ENCODE peak calls at places on chromosomes 13 and 19, in ten cellular contexts. K is trophoblast cell; B is endothelial cell of umbilical vein; X is adrenal gland; F is naive thymus-derived CD4-positive, alpha-beta T cell; Z is HAP-1; P is upper lobe of right lung; R is thoracic aorta; I is psoas muscle; Q is Peyer's patch. J is an unnamed sample. For H3K9me3, H3K36me3 and H3K27me3, the result is how much of the 10 kb centered on the place peaks cover.

GRCh38 chr13:70162141-70162540 is 53.9 kb upstream of the KLHL1 start:
- DNase-seq in K (no peak), B (no peak), X (no peak), F (no peak), Z (no peak), P (no peak), R (no peak), I (no peak), Q (no peak), J (no peak)

GRCh38 chr13:110650436-110650835 is 35.1 kb downstream of the NAXD start:
- DNase-seq in K (no peak), B (no peak), X (no peak), F (no peak), Z (no peak), P (no peak), R (no peak), I (peak), Q (no peak), J (no peak)

GRCh38 chr13:40376867-40377266 is 289.6 kb downstream of the FOXO1 start:
- DNase-seq in K (no peak), B (peak), X (no peak), F (no peak), Z (no peak), P (no peak), R (no peak), I (no peak), Q (no peak), J (no peak)

GRCh38 chr19:16637535-16637934 is 9.5 kb upstream of the MED26 start:
- DNase-seq in K (peak), B (no peak), X (no peak), F (no peak), Z (no peak), P (no peak), R (no peak), I (no peak), Q (no peak), J (no peak)

GRCh38 chr13:67117010-67117550 is 113.1 kb downstream of the PCDH9 start:
- DNase-seq in K (no peak), B (no peak), X (no peak), F (no peak), Z (no peak), P (no peak), R (no peak), I (no peak), Q (no peak), J (no peak)

GRCh38 chr13:72218966-72219365 is 352.0 kb upstream of the DACH1 start:
- DNase-seq in K (no peak), B (no peak), X (no peak), F (no peak), Z (no peak), P (no peak), R (no peak), I (no peak), Q (no peak), J (no peak)

GRCh38 chr13:48954086-48954485 is 21.6 kb upstream of the FNDC3A start:
- DNase-seq in K (no peak), B (no peak), X (no peak), F (no peak), Z (peak), P (no peak), R (no peak), I (no peak), Q (no peak), J (no peak)

GRCh38 chr13:113152894-113153809 is 5.3 kb upstream of the PROZ start:
- DNase-seq in K (no peak), B (no peak), X (peak), F (peak), Z (peak), P (peak), R (no peak), I (peak), Q (peak), J (peak)

GRCh38 chr19:33110201-33110910 is 21.6 kb upstream of the WDR88 start:
- DNase-seq in K (peak), B (peak), X (no peak), F (no peak), Z (no peak), P (no peak), R (no peak), I (no peak), Q (no peak), J (no peak)

GRCh38 chr13:29922281-29922821 is 71.9 kb upstream of the UBL3 start:
- DNase-seq in K (no peak), B (no peak), X (no peak), F (no peak), Z (no peak), P (no peak), R (no peak), I (no peak), Q (no peak), J (no peak)

GRCh38 chr19:9806781-9807180 is 12.1 kb downstream of the FBXL12 start:
- DNase-seq in K (no peak), B (no peak), X (no peak), F (no peak), Z (no peak), P (no peak), R (no peak), I (no peak), Q (no peak), J (no peak)

DNA sequence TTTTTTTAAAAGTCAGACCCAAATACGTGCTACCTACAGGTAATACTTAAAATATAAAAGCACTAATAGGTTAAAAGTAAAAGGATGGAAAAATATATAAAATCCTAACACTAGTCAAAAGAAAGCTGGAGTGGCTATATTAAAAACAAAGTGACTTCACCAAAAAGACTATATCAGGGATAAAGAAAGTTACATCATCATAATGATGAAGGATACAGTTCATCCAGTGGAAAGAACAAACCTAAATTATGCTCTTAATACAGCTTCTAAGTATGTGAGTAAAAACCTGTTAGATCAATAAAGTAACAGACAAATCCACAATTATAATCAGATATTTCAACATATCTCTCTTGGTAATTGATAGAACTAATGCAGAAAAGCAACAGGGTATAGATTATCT is 1.1 kb upstream of the ZNF780B start:
- DNase-seq in K (no peak), B (no peak), X (no peak), F (no peak), Z (no peak), P (no peak), R (no peak), I (no peak), Q (no peak), J (no peak)
- H3K9me3 ChIP-seq in K (under half), B (under half), X (under half), F (under half), Z (under half), P (under half), R (under half), I (under half), Q (under half), J (under half)

GRCh38 chr19:325937-326565 is 18.5 kb downstream of the MIER2 start:
- DNase-seq in K (no peak), B (no peak), X (no peak), F (no peak), Z (no peak), P (peak), R (no peak), I (no peak), Q (peak), J (no peak)
- H3K36me3 ChIP-seq in K (half or more), B (under half), X (under half), F (half or more), Z (half or more), P (half or more), R (half or more), I (under half), Q (half or more), J (half or more)

DNA sequence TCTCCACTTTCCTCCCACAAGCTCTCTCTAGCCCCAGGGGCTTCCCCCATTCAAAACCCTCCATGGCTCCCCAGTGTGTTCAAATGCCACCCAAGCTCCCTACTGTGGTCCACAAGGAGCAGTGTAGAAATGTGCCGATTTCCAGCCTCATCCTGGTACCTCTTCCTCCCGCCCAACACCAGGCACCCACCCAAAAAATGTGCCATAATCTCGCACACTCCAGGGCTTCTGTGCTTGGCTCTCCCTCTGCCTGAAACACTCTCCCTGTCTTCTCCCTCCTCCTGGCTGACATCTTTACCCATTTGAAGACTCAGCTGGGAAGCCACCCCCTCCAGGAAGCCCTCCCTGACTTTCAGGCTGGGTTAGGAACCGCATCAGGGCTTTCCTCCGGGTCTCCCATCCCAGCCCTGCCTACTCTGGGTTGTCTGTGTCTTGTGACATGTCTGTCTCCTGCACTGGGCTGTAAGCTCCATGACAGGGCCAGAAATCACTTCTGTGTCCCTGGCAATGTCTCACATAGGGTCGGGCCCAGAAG is 16.6 kb upstream of the MEIS3 start:
- DNase-seq in K (no peak), B (no peak), X (no peak), F (no peak), Z (no peak), P (no peak), R (no peak), I (no peak), Q (no peak), J (peak)
- H3K27me3 ChIP-seq in K (under half), B (under half), X (under half), F (under half), Z (under half), P (half or more), R (under half), I (under half), Q (under half), J (half or more)

DNA sequence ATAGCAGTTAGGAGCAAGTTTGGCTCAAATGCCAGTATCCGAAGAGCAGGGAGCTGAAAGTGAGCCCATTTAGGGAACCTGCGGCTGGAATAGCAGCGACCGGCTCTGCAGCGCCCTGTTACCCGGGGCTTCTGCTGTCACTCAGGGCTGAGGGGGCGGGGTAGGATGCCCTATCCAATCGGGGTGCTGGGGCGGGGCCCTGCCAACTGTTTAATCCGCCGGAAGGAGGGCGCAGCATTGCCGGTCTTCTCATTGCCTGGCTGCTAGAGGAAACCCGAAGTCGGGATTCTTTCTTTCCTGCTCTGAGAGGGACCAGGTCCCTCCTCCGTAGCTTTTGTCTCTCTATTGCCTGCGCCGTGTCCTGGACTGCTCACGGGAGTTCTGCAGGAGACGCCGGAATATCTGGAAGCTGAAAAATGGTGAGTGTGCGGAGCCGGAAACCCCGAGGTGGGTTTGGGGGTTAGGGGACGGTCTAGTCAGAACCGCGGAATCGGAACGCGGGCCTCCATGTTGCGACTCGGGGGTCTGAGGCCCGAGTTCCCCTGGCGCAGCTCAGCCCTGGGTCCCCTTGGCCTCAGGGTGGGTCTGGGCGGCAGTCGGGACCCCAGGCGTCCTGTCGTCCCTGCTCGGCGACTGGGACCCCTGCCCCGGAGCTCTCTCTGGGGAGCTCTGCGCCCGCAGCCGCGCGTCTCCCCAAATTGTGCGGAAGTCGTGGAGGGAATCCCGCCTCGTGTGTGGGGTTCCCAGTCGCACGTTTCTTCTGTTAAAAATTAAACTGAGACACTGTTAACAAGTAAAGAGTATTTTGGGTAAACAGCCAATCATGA is 22.8 kb downstream of the ZNF763 start:
- DNase-seq in K (peak), B (peak), X (peak), F (peak), Z (peak), P (peak), R (peak), I (peak), Q (peak), J (peak)
- H3K9me3 ChIP-seq in K (under half), B (under half), X (under half), F (under half), Z (under half), P (under half), R (under half), I (under half), Q (under half), J (under half)

GRCh38 chr19:47754206-47755064 is 9.1 kb downstream of the NOP53 start:
- DNase-seq in K (no peak), B (no peak), X (no peak), F (no peak), Z (no peak), P (no peak), R (no peak), I (no peak), Q (no peak), J (no peak)
- H3K36me3 ChIP-seq in K (half or more), B (half or more), X (under half), F (half or more), Z (half or more), P (half or more), R (half or more), I (under half), Q (half or more), J (half or more)

DNA sequence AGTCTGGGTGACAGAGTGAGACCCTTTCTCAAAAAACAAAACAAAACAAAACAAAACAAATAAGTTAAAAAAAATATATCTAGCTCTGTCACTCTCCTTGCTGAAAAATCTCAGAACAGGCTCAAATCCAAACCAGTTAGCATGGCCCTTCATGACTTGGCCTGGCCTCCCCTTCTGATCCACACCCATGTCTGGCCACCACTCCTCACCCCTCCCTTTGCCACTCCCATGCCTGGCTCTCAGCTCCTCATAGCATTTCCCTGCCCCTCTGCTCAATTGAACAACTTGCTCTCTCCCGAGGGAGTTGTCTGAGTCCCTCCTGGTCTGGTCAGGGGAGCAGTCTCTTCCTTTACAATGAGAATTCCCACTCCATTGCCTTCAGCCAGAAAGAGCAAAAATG is 4.0 kb upstream of the GSX1 start:
- DNase-seq in K (no peak), B (no peak), X (no peak), F (no peak), Z (no peak), P (no peak), R (no peak), I (no peak), Q (no peak), J (no peak)
- H3K27me3 ChIP-seq in K (under half), B (under half), X (half or more), F (under half), Z (under half), P (half or more), R (under half), I (under half), Q (under half), J (half or more)

GRCh38 chr19:57053401-57053800 is 66.4 kb upstream of the USP29 start:
- DNase-seq in K (no peak), B (no peak), X (no peak), F (no peak), Z (no peak), P (no peak), R (no peak), I (no peak), Q (no peak), J (no peak)
- H3K9me3 ChIP-seq in K (under half), B (under half), X (under half), F (half or more), Z (under half), P (under half), R (under half), I (under half), Q (under half), J (under half)

GRCh38 chr19:19306191-19306590 is 14.1 kb downstream of the SUGP1 start:
- DNase-seq in K (no peak), B (no peak), X (no peak), F (no peak), Z (no peak), P (no peak), R (no peak), I (no peak), Q (no peak), J (no peak)

GRCh38 chr19:19305066-19305465 is 15.2 kb downstream of the SUGP1 start:
- DNase-seq in K (no peak), B (no peak), X (no peak), F (no peak), Z (no peak), P (no peak), R (no peak), I (no peak), Q (no peak), J (no peak)

GRCh38 chr19:19305696-19306095 is 14.6 kb downstream of the SUGP1 start:
- DNase-seq in K (no peak), B (no peak), X (no peak), F (no peak), Z (no peak), P (no peak), R (no peak), I (no peak), Q (no peak), J (no peak)

GRCh38 chr19:19304186-19304975 is 15.9 kb downstream of the SUGP1 start:
- DNase-seq in K (no peak), B (no peak), X (peak), F (no peak), Z (no peak), P (no peak), R (no peak), I (no peak), Q (no peak), J (no peak)

DNA sequence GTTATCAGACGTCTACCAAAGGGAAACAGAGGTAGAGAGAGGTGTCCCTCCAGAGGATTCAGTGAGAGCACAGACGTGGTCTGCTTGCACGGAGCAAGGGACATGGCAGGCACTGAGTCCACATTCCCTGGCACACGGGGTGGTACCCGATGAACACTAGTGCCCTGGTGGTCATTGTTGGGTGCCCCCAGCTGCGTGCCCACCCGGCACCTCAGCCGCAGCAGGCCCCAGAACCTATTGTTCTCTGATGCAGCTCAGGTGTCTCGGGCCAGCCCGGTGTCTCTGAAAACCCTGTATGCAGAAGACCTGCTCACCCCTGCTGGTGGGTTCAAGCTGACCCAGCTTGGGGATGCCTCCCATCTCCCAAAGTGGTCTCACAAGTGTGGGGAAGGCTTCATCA is 11.9 kb downstream of the SUGP1 start:
- DNase-seq in K (no peak), B (no peak), X (no peak), F (no peak), Z (no peak), P (no peak), R (no peak), I (no peak), Q (no peak), J (no peak)
- H3K36me3 ChIP-seq in K (half or more), B (half or more), X (under half), F (half or more), Z (half or more), P (half or more), R (under half), I (under half), Q (half or more), J (half or more)

GRCh38 chr19:30455881-30456280 is 83.7 kb downstream of the ZNF536 start:
- DNase-seq in K (no peak), B (no peak), X (no peak), F (no peak), Z (no peak), P (no peak), R (no peak), I (no peak), Q (no peak), J (no peak)
- H3K27me3 ChIP-seq in K (under half), B (under half), X (under half), F (under half), Z (under half), P (under half), R (under half), I (under half), Q (under half), J (under half)

GRCh38 chr19:37867831-37868230 is 38.6 kb downstream of the WDR87 start:
- DNase-seq in K (peak), B (no peak), X (no peak), F (no peak), Z (no peak), P (no peak), R (no peak), I (no peak), Q (no peak), J (no peak)

GRCh38 chr19:37874784-37875183 is 31.6 kb downstream of the WDR87 start:
- DNase-seq in K (no peak), B (no peak), X (no peak), F (no peak), Z (no peak), P (no peak), R (no peak), I (no peak), Q (no peak), J (no peak)

GRCh38 chr19:37872383-37872782 is 34.0 kb downstream of the WDR87 start:
- DNase-seq in K (no peak), B (no peak), X (no peak), F (no peak), Z (no peak), P (no peak), R (no peak), I (no peak), Q (no peak), J (no peak)

DNA sequence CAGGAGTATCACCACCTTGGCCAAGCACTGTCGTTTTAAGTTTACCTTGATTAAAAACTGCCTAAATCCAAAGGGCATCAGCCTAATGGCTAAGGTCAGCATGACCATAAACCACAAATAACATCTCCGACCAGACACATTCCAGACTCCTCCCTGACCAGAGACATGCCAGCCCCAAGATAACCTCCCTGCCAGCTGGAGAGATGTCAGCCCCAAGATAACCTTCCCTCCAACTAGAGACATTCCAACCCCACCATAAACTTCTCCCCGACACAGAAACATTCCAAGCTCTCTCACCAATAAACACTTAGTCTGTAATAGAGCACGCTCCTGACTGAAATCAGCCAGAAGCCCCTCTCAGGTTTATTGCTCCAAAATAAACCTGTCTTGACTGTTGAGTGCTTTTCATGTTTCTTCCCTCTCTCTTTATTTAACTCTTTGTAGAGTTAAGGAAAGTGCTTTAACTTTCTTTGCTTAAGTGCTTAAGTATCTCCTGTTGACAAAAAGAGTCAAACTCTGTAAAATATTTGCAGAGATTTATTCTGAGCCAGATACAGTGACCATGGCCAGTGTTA is 36.5 kb downstream of the WDR87 start:
- DNase-seq in K (peak), B (no peak), X (no peak), F (no peak), Z (no peak), P (no peak), R (no peak), I (no peak), Q (no peak), J (no peak)
- H3K9me3 ChIP-seq in K (under half), B (under half), X (under half), F (under half), Z (under half), P (under half), R (under half), I (under half), Q (under half), J (under half)